ENCODE peak calls at places on chromosomes 4 and X, in seven cellular contexts. I is fibroblast of pulmonary artery, O is WTC11, C is MM.1S, E is Caco-2, Q is neural crest cell, L is MCF 10A. W is an unnamed sample.
A peak's percentile ranks its signal among the peaks of the same experiment; 100 is the strongest.

GRCh38 chr4:147078875-147079658 is 133.4 kb upstream of the TTC29 start:
- DNase-seq in L (peak; percentile 62), C (no peak), E (no peak), O (no peak), Q (no peak), I (peak; percentile 62), W (no peak)

GRCh38 chr4:68831642-68832041 is 15.8 kb downstream of the UGT2B10 start:
- DNase-seq in E (no peak), C (no peak), O (no peak), L (no peak), Q (no peak), I (no peak), W (no peak)

GRCh38 chr4:180455226-180455625 is 1788.0 kb upstream of the TENM3 start:
- DNase-seq in L (no peak), O (no peak), C (no peak), I (no peak), Q (no peak), E (no peak), W (no peak)

GRCh38 chrX:153868576-153869472 is 17.1 kb downstream of the L1CAM start:
- DNase-seq in C (no peak), I (no peak), L (no peak), O (no peak), Q (no peak), E (no peak), W (no peak)

GRCh38 chr4:188154668-188155423 is 15.6 kb downstream of the TRIML1 start:
- DNase-seq in O (no peak), E (peak; percentile 59), Q (no peak), C (no peak), L (no peak), I (no peak), W (no peak)

GRCh38 chr4:185559913-185560281 is 24.6 kb upstream of the PDLIM3 start:
- DNase-seq in I (peak; percentile 89), E (peak; percentile 55), Q (no peak), C (no peak), O (peak; percentile 14), L (peak; percentile 83), W (no peak)

GRCh38 chr4:186780291-186781031 is 56.8 kb upstream of the FAT1 start:
- DNase-seq in L (no peak), Q (no peak), E (no peak), I (no peak), C (no peak), O (no peak), W (no peak)

GRCh38 chr4:28686618-28687017 is 1826.0 kb downstream of the STIM2 start:
- DNase-seq in C (peak; percentile 55), O (peak; percentile 71), I (peak; percentile 33), Q (peak; percentile 18), L (peak; percentile 39), E (peak; percentile 60), W (peak; percentile 69)

GRCh38 chrX:100710816-100711215 is 21.1 kb downstream of the SYTL4 start:
- DNase-seq in I (no peak), L (no peak), O (no peak), Q (no peak), C (no peak), E (no peak), W (no peak)

GRCh38 chrX:20361081-20361889 is 94.6 kb upstream of the RPS6KA3 start:
- DNase-seq in I (peak; percentile 71), C (no peak), O (no peak), L (peak; percentile 21), E (peak; percentile 24), Q (no peak), W (no peak)

GRCh38 chr4:122884504-122884903 is 37.9 kb downstream of the NUDT6 start:
- DNase-seq in Q (no peak), O (no peak), L (no peak), I (no peak), E (no peak), C (no peak), W (no peak)

GRCh38 chr4:108049406-108049805 is 59.7 kb downstream of the HADH start:
- DNase-seq in E (no peak), L (no peak), O (no peak), C (no peak), I (no peak), Q (no peak), W (no peak)

GRCh38 chrX:110418220-110418856 is 59.7 kb downstream of the RTL9 start:
- DNase-seq in C (peak; percentile 19), L (no peak), Q (peak; percentile 39), E (peak; percentile 25), O (peak; percentile 14), I (peak; percentile 76), W (peak; percentile 10)

GRCh38 chr4:62118558-62118957 is 918.4 kb downstream of the ADGRL3 start:
- DNase-seq in Q (no peak), C (no peak), O (no peak), I (no peak), L (no peak), E (no peak), W (no peak)

GRCh38 chr4:73619351-73619750 is 885 bp downstream of the RASSF6 start:
- DNase-seq in C (no peak), O (no peak), I (no peak), L (no peak), Q (no peak), E (no peak), W (no peak)

GRCh38 chrX:153864101-153864500 is 21.9 kb downstream of the L1CAM start:
- DNase-seq in I (no peak), L (no peak), C (no peak), O (no peak), Q (no peak), E (no peak), W (no peak)

GRCh38 chr4:23006756-23007155 is 314.0 kb downstream of the GBA3 start:
- DNase-seq in Q (no peak), C (no peak), L (peak; percentile 4), E (no peak), I (peak; percentile 23), O (no peak), W (no peak)

DNA sequence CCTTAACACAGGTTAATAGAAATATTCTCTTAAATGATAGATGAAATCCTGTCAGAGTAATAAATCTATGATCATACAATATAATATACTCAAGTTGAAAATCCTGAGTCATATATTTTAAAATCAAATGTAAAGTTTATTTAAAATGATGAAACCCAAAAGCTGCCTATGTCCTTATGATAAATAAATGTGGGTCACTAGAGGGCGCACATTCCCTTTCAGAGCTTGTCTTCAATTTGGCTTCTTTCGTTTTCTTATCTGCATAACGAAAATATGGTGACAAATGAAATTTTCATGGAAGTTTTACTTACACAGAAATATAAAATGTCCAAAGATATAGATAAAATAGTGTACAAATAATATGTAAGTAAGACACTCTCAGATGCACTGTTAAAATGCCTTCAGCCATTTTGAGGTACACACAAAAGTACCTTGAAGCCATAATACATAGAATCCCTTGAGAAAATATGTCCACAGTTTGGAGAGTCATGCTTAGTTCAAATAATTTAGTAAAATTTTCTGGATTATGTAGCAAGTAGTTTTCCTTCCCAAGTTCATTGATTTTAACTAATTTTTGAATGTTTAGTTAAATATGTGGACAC is 680.4 kb downstream of the DMD start:
- DNase-seq in C (peak; percentile 54), O (no peak), E (peak; percentile 46), Q (peak; percentile 36), L (peak; percentile 66), I (peak; percentile 56), W (peak; percentile 5)
- TF ChIP-seq CTCF in C (peak; percentile 48), O (no peak), E (peak; percentile 40), Q (peak; percentile 92), L (peak; percentile 52), I (peak; percentile 48), W (peak; percentile 52)

GRCh38 chr4:138222041-138222440 is 20.1 kb downstream of the SLC7A11 start:
- DNase-seq in E (no peak), I (peak; percentile 93), L (peak; percentile 76), Q (no peak), O (no peak), C (no peak), W (no peak)
- TF ChIP-seq CTCF in E (no peak), I (no peak), L (no peak), Q (no peak), O (no peak), C (no peak), W (no peak)

GRCh38 chr4:168291242-168291641 is 27.3 kb downstream of the DDX60 start:
- DNase-seq in Q (no peak), E (no peak), I (no peak), L (no peak), C (no peak), O (no peak), W (no peak)
- TF ChIP-seq CTCF in Q (no peak), E (no peak), I (no peak), L (no peak), C (no peak), O (no peak), W (no peak)

GRCh38 chr4:164700471-164700870 is 53.5 kb upstream of the SMIM31 start:
- DNase-seq in E (peak; percentile 35), Q (peak; percentile 15), L (peak; percentile 52), O (peak; percentile 66), C (no peak), I (no peak), W (peak; percentile 33)
- TF ChIP-seq CTCF in E (peak; percentile 26), Q (peak; percentile 44), L (no peak), O (peak; percentile 61), C (peak; percentile 33), I (no peak), W (peak; percentile 62)

GRCh38 chrX:115952417-115953092 is 218.0 kb upstream of the AGTR2 start:
- DNase-seq in Q (no peak), O (no peak), I (no peak), L (no peak), E (no peak), C (no peak), W (no peak)
- TF ChIP-seq CTCF in Q (no peak), O (no peak), I (no peak), L (no peak), E (no peak), C (no peak), W (no peak)